ENCODE peak calls at places on chromosomes 3 and 15, in five cellular contexts. T, D, O, Q and R are unnamed samples.

GRCh38 chr3:43872301-43872700 is 181.6 kb downstream of the ABHD5 start:
- DNase-seq in T (peak; percentile 42), D (peak; percentile 58), O (peak; percentile 71), Q (no peak), R (peak; percentile 72)

GRCh38 chr15:63256433-63256884 is 20.9 kb upstream of the APH1B start:
- DNase-seq in T (peak; percentile 32), D (peak; percentile 86), O (peak; percentile 80), Q (no peak), R (peak; percentile 58)

GRCh38 chr3:160003520-160004128 is 15.0 kb downstream of the IL12A start:
- DNase-seq in T (peak; percentile 64), D (peak; percentile 81), O (peak; percentile 67), Q (peak; percentile 15), R (peak; percentile 41)

GRCh38 chr3:171851685-171852084 is 8.5 kb downstream of the TMEM212 start:
- DNase-seq in T (peak; percentile 43), D (no peak), O (peak; percentile 66), Q (no peak), R (no peak)

GRCh38 chr3:37024092-37024491 is 30.8 kb downstream of the MLH1 start:
- DNase-seq in T (no peak), D (no peak), O (peak; percentile 30), Q (no peak), R (no peak)

GRCh38 chr3:58214484-58215316 is 3.9 kb upstream of the DNASE1L3 start:
- DNase-seq in T (peak; percentile 37), D (peak; percentile 70), O (no peak), Q (no peak), R (peak; percentile 100)

GRCh38 chr3:11632966-11633365 is 10.7 kb downstream of the VGLL4 start:
- DNase-seq in T (no peak), D (no peak), O (no peak), Q (no peak), R (no peak)

GRCh38 chr15:77822631-77823230 is 190.0 kb upstream of the LINGO1 start:
- DNase-seq in T (no peak), D (no peak), O (no peak), Q (no peak), R (no peak)

GRCh38 chr15:77649019-77649418 is 16.3 kb upstream of the LINGO1 start:
- DNase-seq in T (no peak), D (no peak), O (no peak), Q (no peak), R (no peak)

GRCh38 chr15:62457100-62457499 is 292.0 kb upstream of the C2CD4B start:
- DNase-seq in T (no peak), D (no peak), O (no peak), Q (no peak), R (peak; percentile 49)

GRCh38 chr3:194306109-194306686 is 44.9 kb downstream of the CPN2 start:
- DNase-seq in T (no peak), D (no peak), O (no peak), Q (no peak), R (no peak)

GRCh38 chr3:66989860-66990696 is 8.0 kb upstream of the KBTBD8 start:
- DNase-seq in T (no peak), D (peak; percentile 68), O (peak; percentile 13), Q (no peak), R (no peak)

GRCh38 chr15:97684249-97684648 is 276.3 kb upstream of the ARRDC4 start:
- DNase-seq in T (no peak), D (no peak), O (no peak), Q (no peak), R (no peak)

GRCh38 chr15:72796515-72797337 is 13.2 kb upstream of the ADPGK start:
- DNase-seq in T (peak; percentile 77), D (peak; percentile 63), O (peak; percentile 71), Q (no peak), R (no peak)

GRCh38 chr15:82663186-82663600 is 16.0 kb upstream of the CPEB1 start:
- DNase-seq in T (peak; percentile 75), D (peak; percentile 77), O (peak; percentile 67), Q (peak; percentile 31), R (peak; percentile 31)

GRCh38 chr3:150357140-150357539 is 51.0 kb upstream of the TSC22D2 start:
- DNase-seq in T (no peak), D (no peak), O (no peak), Q (no peak), R (no peak)

GRCh38 chr3:131361464-131362421 is 19.8 kb upstream of the NUDT16 start:
- DNase-seq in T (peak; percentile 93), D (peak; percentile 99), O (peak; percentile 87), Q (peak; percentile 47), R (peak; percentile 65)

GRCh38 chr3:170751083-170751893 is 118.7 kb downstream of the RPL22L1 start:
- DNase-seq in T (peak; percentile 36), D (peak; percentile 40), O (peak; percentile 96), Q (peak; percentile 69), R (peak; percentile 90)

GRCh38 chr3:37703633-37704032 is 158.0 kb upstream of the CTDSPL start:
- DNase-seq in T (peak; percentile 20), D (no peak), O (peak; percentile 37), Q (no peak), R (peak; percentile 49)

GRCh38 chr3:98073486-98073885 is 13.5 kb upstream of the OR5AC2 start:
- DNase-seq in T (no peak), D (no peak), O (no peak), Q (no peak), R (no peak)

GRCh38 chr3:183435701-183436100 is 7.3 kb upstream of the MCF2L2 start:
- DNase-seq in T (no peak), D (peak; percentile 65), O (no peak), Q (no peak), R (no peak)

GRCh38 chr3:79368403-79368802 is 399.4 kb downstream of the ROBO1 start:
- DNase-seq in T (no peak), D (peak; percentile 55), O (no peak), Q (no peak), R (peak; percentile 88)

GRCh38 chr15:73388256-73388781 is 19.6 kb upstream of the HCN4 start:
- DNase-seq in T (peak; percentile 55), D (peak; percentile 89), O (peak; percentile 80), Q (no peak), R (peak; percentile 58)

DNA sequence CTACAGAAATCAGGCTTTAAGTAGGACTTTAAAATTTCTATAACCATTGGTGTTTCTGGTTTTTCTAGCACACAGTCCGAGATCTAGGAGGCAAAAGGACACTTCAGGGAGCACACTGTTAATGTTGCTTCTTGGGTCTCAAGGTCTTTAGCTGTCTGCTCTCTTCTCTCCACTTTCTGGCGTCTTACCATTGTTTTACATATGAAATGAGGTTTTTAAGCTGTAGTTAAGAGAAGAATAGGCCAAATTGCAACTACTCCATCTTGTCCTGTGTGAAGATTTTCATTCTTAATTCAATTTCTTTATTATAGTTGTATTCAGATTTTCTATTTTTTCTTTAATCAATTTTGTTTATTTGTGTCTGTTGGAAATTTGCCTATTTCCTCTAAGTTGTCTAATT is 151.4 kb downstream of the WNT7A start:
- DNase-seq in T (no peak), D (no peak), O (no peak), Q (no peak), R (no peak)
- H3K4me3 ChIP-seq in T (no peak overlapping the region), D (no peak overlapping the region), O (no peak overlapping the region), Q (no peak overlapping the region), R (no peak overlapping the region)

GRCh38 chr3:129000742-129001100 is 383 bp upstream of the EFCC1 start:
- DNase-seq in T (no peak), D (no peak), O (no peak), Q (no peak), R (no peak)
- H3K4me3 ChIP-seq in T (peak overlapping the region; percentile 36), D (peak overlapping the region; percentile 28), O (peak overlapping the region; percentile 37), Q (peak overlapping the region; percentile 59), R (no peak overlapping the region)

DNA sequence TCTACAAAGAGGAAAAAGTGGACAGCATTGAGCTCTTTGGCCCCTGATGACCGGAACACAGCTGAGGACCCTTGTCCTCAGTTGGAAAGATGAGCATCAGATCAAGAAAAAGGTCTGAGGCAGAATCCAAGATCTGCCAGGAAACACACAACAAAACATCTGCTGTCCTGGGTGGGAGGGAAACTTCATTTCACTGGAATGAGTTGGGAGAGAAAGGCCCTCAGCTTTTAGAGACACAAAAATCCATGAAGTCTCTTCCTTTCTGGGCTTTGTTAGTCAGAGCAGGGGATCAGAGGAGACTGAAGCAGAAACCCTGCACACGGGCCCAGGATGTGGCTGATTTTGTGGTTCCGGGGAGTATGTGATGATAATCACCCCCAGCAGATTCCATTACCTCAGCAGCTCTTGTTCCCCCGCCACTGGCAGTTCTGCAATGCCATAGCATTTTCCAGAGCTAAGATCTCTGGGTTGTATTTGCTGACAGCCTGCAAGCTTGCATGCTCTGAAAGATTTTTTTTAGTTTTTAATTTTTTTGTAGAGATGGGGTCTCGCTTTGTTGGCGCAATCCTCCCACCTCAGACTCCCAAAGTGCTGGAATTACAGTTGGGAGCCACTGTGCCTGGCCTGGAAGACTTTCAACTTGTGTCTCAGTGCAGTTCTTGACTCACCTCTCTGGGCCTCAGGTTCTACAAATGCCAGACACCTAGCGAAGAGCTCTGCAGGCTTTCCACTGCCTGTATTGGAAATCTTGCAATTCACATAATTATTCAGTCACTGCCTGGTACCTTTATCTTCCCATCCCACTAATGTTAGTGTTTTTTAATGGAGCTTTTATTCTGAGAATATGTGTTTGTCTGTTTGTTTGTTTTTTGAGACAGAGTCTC is 5.8 kb upstream of the TATDN2 start:
- DNase-seq in T (no peak), D (no peak), O (peak; percentile 82), Q (no peak), R (no peak)
- H3K4me3 ChIP-seq in T (no peak overlapping the region), D (no peak overlapping the region), O (no peak overlapping the region), Q (no peak overlapping the region), R (no peak overlapping the region)

GRCh38 chr3:141365206-141365605 is 3.1 kb upstream of the ZBTB38 start:
- DNase-seq in T (no peak), D (no peak), O (no peak), Q (no peak), R (no peak)
- H3K4me3 ChIP-seq in T (no peak overlapping the region), D (no peak overlapping the region), O (no peak overlapping the region), Q (no peak overlapping the region), R (no peak overlapping the region)

DNA sequence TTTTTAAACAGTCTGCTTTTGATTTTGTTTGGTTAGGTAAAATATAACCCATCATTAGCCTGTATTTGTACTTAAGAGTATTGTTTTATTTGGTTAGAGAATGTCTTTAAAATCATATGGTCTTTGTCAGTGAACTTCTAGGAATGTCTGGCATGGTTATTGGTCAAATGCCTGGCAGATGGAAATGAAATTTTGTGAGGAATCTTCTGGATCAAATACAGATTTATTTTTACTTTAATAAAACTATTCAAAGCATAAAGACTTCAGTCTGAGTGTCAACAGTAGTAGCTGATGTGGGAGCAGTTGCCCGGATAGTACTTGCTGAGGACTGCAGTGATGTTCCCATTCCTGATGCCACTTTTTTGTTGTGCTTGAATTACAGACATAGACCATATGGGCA is 64.0 kb downstream of the LRRC49 start:
- DNase-seq in T (no peak), D (no peak), O (peak; percentile 5), Q (no peak), R (no peak)
- H3K4me3 ChIP-seq in T (no peak overlapping the region), D (no peak overlapping the region), O (no peak overlapping the region), Q (no peak overlapping the region), R (no peak overlapping the region)

DNA sequence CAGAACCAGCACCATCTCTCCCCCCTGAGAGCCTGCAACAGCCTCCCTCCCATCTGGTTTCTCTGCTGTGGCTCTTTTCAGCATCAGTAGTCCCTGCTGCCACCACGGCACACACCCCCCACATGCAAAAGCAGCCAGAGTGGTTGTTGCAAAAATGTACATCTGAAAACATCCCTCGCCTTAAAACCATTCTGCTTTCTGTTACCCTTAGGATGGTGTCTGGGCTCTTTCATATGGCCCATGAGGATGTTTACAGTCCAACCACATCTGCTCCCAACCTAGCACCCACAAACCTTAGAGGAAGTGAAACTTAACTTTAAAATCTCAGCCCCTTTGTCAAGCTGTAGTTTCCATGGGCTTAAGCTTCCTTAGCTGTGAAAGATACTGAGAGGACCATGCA is 829 bp downstream of the TTC21A start:
- DNase-seq in T (no peak), D (no peak), O (no peak), Q (no peak), R (no peak)
- H3K4me3 ChIP-seq in T (no peak overlapping the region), D (no peak overlapping the region), O (peak overlapping the region; percentile 95), Q (peak overlapping the region; percentile 82), R (peak overlapping the region; percentile 95)

GRCh38 chr3:126911162-126912026 is 71.5 kb upstream of the PLXNA1 start:
- DNase-seq in T (no peak), D (peak; percentile 90), O (peak; percentile 86), Q (peak; percentile 46), R (peak; percentile 99)
- H3K4me3 ChIP-seq in T (no peak overlapping the region), D (no peak overlapping the region), O (no peak overlapping the region), Q (no peak overlapping the region), R (no peak overlapping the region)